ENCODE peak calls at places on chromosomes 12 and 14, in nine cellular contexts. One of them, this sample, is unnamed.

GRCh38 chr14:26137161-26137560 is 460.7 kb downstream of the NOVA1 start:
- DNase-seq in lower lobe of right lung: no peak
- DNase-seq in anterior cingulate cortex: no peak
- DNase-seq in BJ: no peak
- DNase-seq in effector CD8-positive, alpha-beta T cell: no peak
- DNase-seq in mucosa of descending colon: no peak
- DNase-seq in brain microvascular endothelial cell: no peak
- DNase-seq in HFF-Myc: no peak
- DNase-seq in activated naive CD4-positive, alpha-beta T cell treated with anti-CD3 and anti-CD28 coated beads for 36 hours: peak
- DNase-seq in this sample: no peak

GRCh38 chr12:26068503-26068902 is 56.3 kb downstream of the BHLHE41 start:
- DNase-seq in mucosa of descending colon: no peak
- DNase-seq in anterior cingulate cortex: no peak
- DNase-seq in brain microvascular endothelial cell: no peak
- DNase-seq in activated naive CD4-positive, alpha-beta T cell treated with anti-CD3 and anti-CD28 coated beads for 36 hours: no peak
- DNase-seq in BJ: no peak
- DNase-seq in HFF-Myc: no peak
- DNase-seq in lower lobe of right lung: no peak
- DNase-seq in effector CD8-positive, alpha-beta T cell: no peak
- DNase-seq in this sample: no peak

GRCh38 chr12:56474389-56474788 is 6.0 kb downstream of the SPRYD4 start:
- DNase-seq in effector CD8-positive, alpha-beta T cell: no peak
- DNase-seq in BJ: no peak
- DNase-seq in mucosa of descending colon: no peak
- DNase-seq in lower lobe of right lung: no peak
- DNase-seq in anterior cingulate cortex: no peak
- DNase-seq in HFF-Myc: no peak
- DNase-seq in activated naive CD4-positive, alpha-beta T cell treated with anti-CD3 and anti-CD28 coated beads for 36 hours: no peak
- DNase-seq in brain microvascular endothelial cell: no peak
- DNase-seq in this sample: no peak

GRCh38 chr12:13573698-13574321 is 377.3 kb downstream of the EMP1 start:
- DNase-seq in brain microvascular endothelial cell: peak
- DNase-seq in effector CD8-positive, alpha-beta T cell: no peak
- DNase-seq in anterior cingulate cortex: no peak
- DNase-seq in BJ: peak
- DNase-seq in mucosa of descending colon: no peak
- DNase-seq in lower lobe of right lung: no peak
- DNase-seq in activated naive CD4-positive, alpha-beta T cell treated with anti-CD3 and anti-CD28 coated beads for 36 hours: no peak
- DNase-seq in HFF-Myc: no peak
- DNase-seq in this sample: peak

GRCh38 chr14:93963692-93964091 is 12.7 kb downstream of the ASB2 start:
- DNase-seq in brain microvascular endothelial cell: no peak
- DNase-seq in mucosa of descending colon: no peak
- DNase-seq in lower lobe of right lung: no peak
- DNase-seq in anterior cingulate cortex: no peak
- DNase-seq in effector CD8-positive, alpha-beta T cell: no peak
- DNase-seq in BJ: no peak
- DNase-seq in HFF-Myc: no peak
- DNase-seq in activated naive CD4-positive, alpha-beta T cell treated with anti-CD3 and anti-CD28 coated beads for 36 hours: no peak
- DNase-seq in this sample: no peak

GRCh38 chr14:94390372-94391086 is 2.1 kb upstream of the SERPINA1 start:
- DNase-seq in HFF-Myc: no peak
- DNase-seq in anterior cingulate cortex: peak
- DNase-seq in effector CD8-positive, alpha-beta T cell: no peak
- DNase-seq in mucosa of descending colon: peak
- DNase-seq in BJ: no peak
- DNase-seq in lower lobe of right lung: peak
- DNase-seq in brain microvascular endothelial cell: no peak
- DNase-seq in activated naive CD4-positive, alpha-beta T cell treated with anti-CD3 and anti-CD28 coated beads for 36 hours: peak
- DNase-seq in this sample: peak

GRCh38 chr14:69363055-69363454 is 35.0 kb downstream of the ERH start:
- DNase-seq in lower lobe of right lung: no peak
- DNase-seq in activated naive CD4-positive, alpha-beta T cell treated with anti-CD3 and anti-CD28 coated beads for 36 hours: no peak
- DNase-seq in anterior cingulate cortex: peak
- DNase-seq in brain microvascular endothelial cell: peak
- DNase-seq in effector CD8-positive, alpha-beta T cell: no peak
- DNase-seq in HFF-Myc: no peak
- DNase-seq in BJ: no peak
- DNase-seq in mucosa of descending colon: no peak
- DNase-seq in this sample: no peak

GRCh38 chr12:24541193-24541871 is 407.6 kb downstream of the BCAT1 start:
- DNase-seq in activated naive CD4-positive, alpha-beta T cell treated with anti-CD3 and anti-CD28 coated beads for 36 hours: no peak
- DNase-seq in brain microvascular endothelial cell: no peak
- DNase-seq in effector CD8-positive, alpha-beta T cell: no peak
- DNase-seq in anterior cingulate cortex: no peak
- DNase-seq in BJ: no peak
- DNase-seq in HFF-Myc: no peak
- DNase-seq in mucosa of descending colon: no peak
- DNase-seq in lower lobe of right lung: no peak
- DNase-seq in this sample: no peak

GRCh38 chr12:12919666-12920435 is 28.5 kb downstream of the GPRC5A start:
- DNase-seq in effector CD8-positive, alpha-beta T cell: no peak
- DNase-seq in lower lobe of right lung: no peak
- DNase-seq in brain microvascular endothelial cell: no peak
- DNase-seq in mucosa of descending colon: no peak
- DNase-seq in BJ: no peak
- DNase-seq in anterior cingulate cortex: no peak
- DNase-seq in activated naive CD4-positive, alpha-beta T cell treated with anti-CD3 and anti-CD28 coated beads for 36 hours: no peak
- DNase-seq in HFF-Myc: no peak
- DNase-seq in this sample: no peak